ENCODE peak calls at places on chromosome 14, in six cellular contexts. A is IMR-90, C is mesenchymal stem cell, U is H9, K is neuronal stem cell, P is H1. X is an unnamed sample.

GRCh38 chr14:34450958-34451357 is 11.1 kb downstream of the SPTSSA start:
- DNase-seq in A (no peak), C (no peak), U (no peak), K (no peak), P (no peak), X (no peak)

GRCh38 chr14:24403294-24404013 is 4.7 kb downstream of the NYNRIN start:
- DNase-seq in A (peak; percentile 28), C (no peak), U (no peak), K (no peak), P (no peak), X (peak; percentile 54)

GRCh38 chr14:99524804-99525698 is 43.8 kb downstream of the CCNK start:
- DNase-seq in A (peak; percentile 59), C (peak; percentile 42), U (no peak), K (no peak), P (no peak), X (peak; percentile 72)

GRCh38 chr14:90522585-90523191 is 125.9 kb downstream of the CALM1 start:
- DNase-seq in A (no peak), C (no peak), U (no peak), K (no peak), P (no peak), X (no peak)

GRCh38 chr14:34971381-34971780 is 11.4 kb upstream of the SRP54 start:
- DNase-seq in A (peak; percentile 56), C (peak; percentile 18), U (no peak), K (no peak), P (no peak), X (no peak)

GRCh38 chr14:36254020-36254614 is 66.3 kb downstream of the MBIP start:
- DNase-seq in A (peak; percentile 19), C (peak; percentile 47), U (peak; percentile 39), K (no peak), P (no peak), X (peak; percentile 73)

GRCh38 chr14:78836777-78837176 is 666.6 kb downstream of the NRXN3 start:
- DNase-seq in A (peak; percentile 52), C (peak; percentile 61), U (peak; percentile 85), K (peak; percentile 44), P (peak; percentile 77), X (peak; percentile 94)

GRCh38 chr14:102217987-102218421 is 78.3 kb downstream of the WDR20 start:
- DNase-seq in A (no peak), C (no peak), U (no peak), K (no peak), P (no peak), X (no peak)

GRCh38 chr14:101628471-101628966 is 67.2 kb downstream of the DIO3 start:
- DNase-seq in A (peak; percentile 36), C (peak; percentile 49), U (peak; percentile 80), K (peak; percentile 69), P (peak; percentile 54), X (peak; percentile 77)

GRCh38 chr14:96567289-96567899 is 65.2 kb downstream of the PAPOLA start:
- DNase-seq in A (peak; percentile 50), C (peak; percentile 64), U (no peak), K (no peak), P (no peak), X (peak; percentile 23)

DNA sequence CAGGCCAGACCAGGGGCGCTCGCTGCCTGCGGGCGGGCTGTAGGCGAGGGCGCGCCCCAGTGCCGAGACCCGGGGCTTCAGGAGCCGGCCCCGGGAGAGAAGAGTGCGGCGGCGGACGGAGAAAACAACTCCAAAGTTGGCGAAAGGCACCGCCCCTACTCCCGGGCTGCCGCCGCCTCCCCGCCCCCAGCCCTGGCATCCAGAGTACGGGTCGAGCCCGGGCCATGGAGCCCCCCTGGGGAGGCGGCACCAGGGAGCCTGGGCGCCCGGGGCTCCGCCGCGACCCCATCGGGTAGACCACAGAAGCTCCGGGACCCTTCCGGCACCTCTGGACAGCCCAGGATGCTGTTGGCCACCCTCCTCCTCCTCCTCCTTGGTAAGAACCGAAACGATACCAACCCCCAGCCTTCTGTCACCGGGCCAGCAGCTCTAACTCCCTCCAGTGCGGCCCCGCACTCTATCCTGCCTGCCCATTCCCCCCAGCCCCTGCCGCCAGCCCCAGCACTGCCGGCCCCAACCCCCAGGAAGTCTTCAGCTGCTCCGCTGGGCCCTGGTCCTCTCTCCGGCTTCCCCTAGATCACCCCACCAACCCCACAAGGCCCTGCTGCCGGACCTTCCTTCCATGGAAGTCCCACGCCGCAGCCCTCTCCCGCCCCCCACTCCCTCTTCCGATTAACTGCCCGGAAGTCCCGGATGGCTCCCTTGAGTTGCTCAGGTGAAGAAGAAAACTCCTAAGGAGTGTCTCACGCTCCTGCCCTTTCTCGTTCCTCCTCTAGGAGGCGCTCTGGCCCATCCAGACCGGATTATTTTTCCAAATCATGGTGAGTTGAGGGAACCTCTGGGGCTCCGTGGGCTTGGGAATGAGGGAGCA is 657 bp downstream of the LRP10 start:
- DNase-seq in A (peak; percentile 81), C (peak; percentile 87), U (peak; percentile 92), K (peak; percentile 88), P (no peak), X (peak; percentile 97)
- H4K8ac ChIP-seq in A (peak overlapping the region; percentile 65), C (peak overlapping the region; percentile 66), U (no peak overlapping the region), K (no peak overlapping the region), P (peak overlapping the region; percentile 91), X (peak overlapping the region; percentile 43)

GRCh38 chr14:52329678-52330376 is 15.7 kb downstream of the PTGER2 start:
- DNase-seq in A (no peak), C (no peak), U (no peak), K (no peak), P (no peak), X (no peak)
- H3K23ac ChIP-seq in A (peak overlapping the region; percentile 28), C (no peak overlapping the region), U (no peak overlapping the region), K (no peak overlapping the region), P (no peak overlapping the region), X (no peak overlapping the region)

GRCh38 chr14:72686832-72687231 is 207.1 kb downstream of the DPF3 start:
- DNase-seq in A (peak; percentile 31), C (no peak), U (no peak), K (no peak), P (no peak), X (no peak)
- H3K4ac ChIP-seq in A (no peak overlapping the region), C (no peak overlapping the region), U (no peak overlapping the region), K (no peak overlapping the region), P (no peak overlapping the region), X (no peak overlapping the region)

DNA sequence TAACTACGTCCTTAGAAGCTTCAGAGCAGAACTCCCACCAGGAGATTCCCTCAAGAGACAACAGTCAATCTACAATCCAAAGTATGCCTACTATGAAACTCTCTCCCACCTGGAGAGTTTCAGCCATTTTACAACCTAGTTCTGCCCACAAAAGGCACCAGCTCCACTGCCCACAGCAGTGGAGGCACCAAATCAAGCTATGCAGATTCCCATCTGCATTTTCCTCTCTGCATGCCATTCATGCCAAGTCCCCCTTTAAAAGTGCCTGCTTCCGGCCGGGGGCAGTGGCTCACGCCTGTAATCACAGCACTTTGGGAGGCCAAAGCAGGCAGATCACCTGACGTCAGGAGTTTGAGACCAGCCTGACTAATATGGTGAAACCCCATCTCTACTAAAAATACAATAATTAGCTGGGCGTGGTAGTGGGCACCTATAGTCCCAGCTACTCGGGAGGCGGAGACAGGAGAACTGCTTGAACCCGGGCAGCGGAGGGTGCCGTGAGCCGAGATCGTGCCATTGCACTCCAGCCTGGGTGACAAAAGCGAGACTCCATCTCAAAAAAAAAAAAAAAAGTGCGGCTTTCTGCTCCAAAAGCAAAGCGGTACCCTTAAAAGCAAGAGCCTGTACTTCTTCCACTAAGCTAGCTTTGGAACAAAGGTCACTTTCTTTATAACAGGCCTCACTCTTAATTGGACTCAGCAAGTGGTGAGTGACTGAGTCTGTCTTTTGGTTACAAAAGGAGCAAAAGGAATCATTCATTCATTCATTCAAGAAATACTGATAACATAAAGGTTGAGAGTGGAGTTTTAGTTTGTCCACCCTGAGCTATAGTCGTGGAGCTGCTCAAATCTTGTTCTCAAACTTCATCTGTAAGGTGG is 10.1 kb upstream of the DLGAP5 start:
- DNase-seq in A (no peak), C (no peak), U (peak; percentile 62), K (no peak), P (no peak), X (peak; percentile 91)
- H4K8ac ChIP-seq in A (no peak overlapping the region), C (peak overlapping the region; percentile 12), U (no peak overlapping the region), K (no peak overlapping the region), P (no peak overlapping the region), X (no peak overlapping the region)

GRCh38 chr14:69673578-69674305 is 62.3 kb downstream of the SUSD6 start:
- DNase-seq in A (no peak), C (no peak), U (no peak), K (no peak), P (no peak), X (peak; percentile 39)

GRCh38 chr14:69673099-69673498 is 61.7 kb downstream of the SUSD6 start:
- DNase-seq in A (no peak), C (no peak), U (no peak), K (no peak), P (no peak), X (no peak)

GRCh38 chr14:69670093-69670492 is 58.7 kb downstream of the SUSD6 start:
- DNase-seq in A (no peak), C (no peak), U (no peak), K (no peak), P (no peak), X (no peak)

GRCh38 chr14:69671365-69672050 is 60.1 kb downstream of the SUSD6 start:
- DNase-seq in A (no peak), C (no peak), U (no peak), K (no peak), P (no peak), X (peak; percentile 77)

GRCh38 chr14:69672372-69672771 is 61.0 kb downstream of the SUSD6 start:
- DNase-seq in A (no peak), C (no peak), U (no peak), K (no peak), P (no peak), X (no peak)
- H3K23ac ChIP-seq in A (no peak overlapping the region), C (no peak overlapping the region), U (no peak overlapping the region), K (no peak overlapping the region), P (no peak overlapping the region), X (no peak overlapping the region)

X was measured in mesendoderm.